ENCODE peak calls at places on chromosomes 11 and 22, in eight cellular contexts. K is endothelial cell, O is lower leg skin, J is A549, T is AG04450, L is HFFc6, D is K562, H is upper lobe of right lung. N is an unnamed sample.

GRCh38 chr11:81497202-81497804 is 1236.4 kb downstream of the FAM181B start:
- DNase-seq in K (peak; percentile 22), O (no peak), J (peak; percentile 24), T (peak; percentile 1), L (peak; percentile 16), D (peak; percentile 28), H (no peak), N (no peak)

GRCh38 chr11:62370743-62371440 is 33.6 kb downstream of the ASRGL1 start:
- DNase-seq in K (no peak), O (no peak), J (no peak), T (no peak), L (no peak), D (no peak), H (peak; percentile 75), N (no peak)

GRCh38 chr11:117583063-117583801 is 213.8 kb downstream of the DSCAML1 start:
- DNase-seq in K (no peak), O (peak; percentile 76), J (no peak), T (no peak), L (no peak), D (no peak), H (no peak), N (no peak)

GRCh38 chr11:14953904-14954303 is 18.2 kb downstream of the CALCA start:
- DNase-seq in K (no peak), O (no peak), J (no peak), T (no peak), L (no peak), D (no peak), H (no peak), N (no peak)

GRCh38 chr22:42511401-42511891 is 8.2 kb downstream of the RRP7A start:
- DNase-seq in K (no peak), O (no peak), J (no peak), T (no peak), L (no peak), D (no peak), H (no peak), N (no peak)

GRCh38 chr11:57458060-57458409 is 2.3 kb upstream of the RTN4RL2 start:
- DNase-seq in K (no peak), O (no peak), J (peak; percentile 62), T (no peak), L (no peak), D (no peak), H (no peak), N (no peak)

GRCh38 chr22:36856121-36856791 is 4.5 kb upstream of the NCF4 start:
- DNase-seq in K (peak; percentile 98), O (peak; percentile 98), J (peak; percentile 79), T (peak; percentile 68), L (peak; percentile 74), D (peak; percentile 77), H (peak; percentile 95), N (peak; percentile 91)

GRCh38 chr22:44746061-44746789 is 6.2 kb upstream of the ARHGAP8 start:
- DNase-seq in K (no peak), O (no peak), J (no peak), T (no peak), L (no peak), D (no peak), H (no peak), N (no peak)

GRCh38 chr22:17272511-17272991 is 53.3 kb upstream of the ADA2 start:
- DNase-seq in K (no peak), O (no peak), J (no peak), T (no peak), L (no peak), D (no peak), H (no peak), N (no peak)

DNA sequence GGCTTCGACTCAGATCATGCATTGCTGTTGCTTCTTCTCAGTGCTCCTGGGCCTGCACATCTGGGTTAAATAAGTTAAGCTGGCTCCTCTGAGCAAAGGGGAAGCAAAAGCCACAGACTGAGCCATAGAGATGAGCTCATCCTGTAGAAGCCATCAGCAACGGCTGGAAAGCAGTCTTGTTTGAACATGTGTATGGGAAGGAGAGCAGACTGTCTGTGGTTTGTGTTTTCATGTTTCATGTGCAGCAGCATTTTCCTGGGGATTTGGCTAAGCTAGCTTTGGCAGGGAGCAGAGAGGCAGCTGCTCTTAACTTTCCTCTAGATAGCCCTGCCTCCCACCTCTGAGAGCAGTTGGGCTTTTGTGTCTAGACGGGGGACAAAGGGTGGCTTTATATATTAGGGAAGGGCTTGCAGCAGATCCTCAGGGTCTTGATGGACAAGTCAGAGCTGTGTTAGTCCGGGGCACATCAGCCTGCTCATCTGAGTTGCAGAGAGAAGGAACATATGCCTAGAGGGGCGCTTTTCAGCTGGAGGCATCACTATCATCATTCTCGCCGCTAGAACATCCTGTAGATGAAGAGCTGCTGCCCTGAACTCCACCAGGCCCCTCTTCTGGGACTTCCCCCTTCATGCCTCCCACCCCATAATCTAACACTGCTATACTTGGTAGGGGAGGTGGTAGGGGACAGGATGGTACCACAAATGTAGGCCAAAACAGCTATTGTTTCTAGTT is 14.9 kb downstream of the DCPS start:
- DNase-seq in K (no peak), O (no peak), J (no peak), T (peak; percentile 88), L (peak; percentile 88), D (no peak), H (no peak), N (no peak)
- TF ChIP-seq CTCF in K (no peak), O (no peak), J (no peak), T (no peak), L (no peak), D (no peak), H (no peak), N (no peak)

GRCh38 chr22:49975543-49976389 is 15.2 kb downstream of the PIM3 start:
- DNase-seq in K (peak; percentile 11), O (peak; percentile 83), J (peak; percentile 41), T (no peak), L (no peak), D (peak; percentile 44), H (peak; percentile 72), N (peak; percentile 18)

GRCh38 chr22:49983148-49984042 is 22.8 kb downstream of the PIM3 start:
- DNase-seq in K (no peak), O (peak; percentile 82), J (no peak), T (no peak), L (no peak), D (no peak), H (peak; percentile 72), N (peak; percentile 23)

GRCh38 chr22:49976439-49977175 is 16.0 kb downstream of the PIM3 start:
- DNase-seq in K (no peak), O (peak; percentile 48), J (peak; percentile 28), T (no peak), L (no peak), D (peak; percentile 14), H (peak; percentile 41), N (no peak)

GRCh38 chr22:49977578-49977977 is 17.0 kb downstream of the PIM3 start:
- DNase-seq in K (no peak), O (peak; percentile 75), J (no peak), T (no peak), L (no peak), D (no peak), H (peak; percentile 38), N (no peak)

GRCh38 chr22:49979587-49980264 is 19.2 kb downstream of the PIM3 start:
- DNase-seq in K (peak; percentile 34), O (peak; percentile 50), J (peak; percentile 58), T (no peak), L (peak; percentile 31), D (peak; percentile 45), H (peak; percentile 64), N (peak; percentile 47)
- TF ChIP-seq CTCF in K (peak; percentile 76), O (no peak), J (peak; percentile 16), T (peak; percentile 53), L (peak; percentile 83), D (peak; percentile 54), H (peak; percentile 75), N (peak; percentile 43)

GRCh38 chr11:78985654-78986053 is 411.0 kb upstream of the NARS2 start:
- DNase-seq in K (no peak), O (no peak), J (no peak), T (no peak), L (no peak), D (no peak), H (no peak), N (no peak)

GRCh38 chr11:78982377-78982925 is 407.8 kb upstream of the NARS2 start:
- DNase-seq in K (no peak), O (no peak), J (no peak), T (no peak), L (no peak), D (no peak), H (no peak), N (no peak)

GRCh38 chr11:78986305-78986704 is 411.6 kb upstream of the NARS2 start:
- DNase-seq in K (no peak), O (no peak), J (no peak), T (no peak), L (no peak), D (no peak), H (no peak), N (no peak)

GRCh38 chr11:78991681-78992080 is 417.0 kb upstream of the NARS2 start:
- DNase-seq in K (no peak), O (no peak), J (no peak), T (no peak), L (no peak), D (no peak), H (no peak), N (no peak)

GRCh38 chr11:78987748-78988147 is 413.1 kb upstream of the NARS2 start:
- DNase-seq in K (no peak), O (no peak), J (no peak), T (no peak), L (no peak), D (no peak), H (no peak), N (no peak)
- TF ChIP-seq CTCF in K (no peak), O (no peak), J (no peak), T (no peak), L (no peak), D (no peak), H (no peak), N (no peak)

DNA sequence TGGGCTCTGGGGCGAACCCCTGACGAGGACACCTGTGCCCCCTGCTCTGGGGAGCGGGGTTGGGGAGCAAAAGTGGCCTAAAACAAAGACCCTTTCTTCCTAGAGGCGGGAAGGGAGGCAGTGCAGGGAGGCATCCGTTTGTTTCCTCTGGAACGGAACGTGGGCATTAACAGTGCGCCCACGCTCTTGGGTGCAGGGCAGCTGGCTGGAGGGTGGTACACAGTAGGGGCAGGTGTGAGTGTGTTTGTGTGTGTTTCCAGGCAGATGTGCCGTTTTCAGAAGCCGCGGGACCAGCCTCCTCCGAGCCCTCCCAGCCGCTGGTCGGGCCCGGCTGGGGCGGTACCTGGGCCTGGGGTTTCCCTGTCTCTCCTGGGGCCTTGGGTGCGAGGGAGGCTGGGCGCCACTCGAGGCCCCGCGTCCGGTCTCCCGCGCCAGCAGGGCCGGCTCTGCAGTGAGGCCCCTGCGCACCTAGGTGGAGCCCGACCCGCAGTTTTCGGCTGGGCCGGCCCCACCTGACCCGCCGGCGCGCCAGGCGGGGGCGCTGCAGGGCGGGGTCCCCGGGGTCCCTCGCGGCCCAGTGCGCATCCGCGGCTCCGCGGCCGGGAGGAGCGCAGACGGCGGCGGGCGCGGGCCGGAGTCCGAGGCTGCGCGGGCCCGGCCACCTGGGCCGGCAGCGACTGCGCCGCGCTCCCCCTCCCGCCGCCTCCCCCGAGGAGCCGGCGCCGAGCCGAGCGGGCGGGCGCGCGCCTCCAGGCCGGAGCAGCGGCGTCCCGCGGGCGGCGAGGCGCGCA is 1252.7 kb downstream of the BRD1 start:
- DNase-seq in K (peak; percentile 88), O (no peak), J (peak; percentile 67), T (no peak), L (no peak), D (no peak), H (peak; percentile 81), N (peak; percentile 41)
- TF ChIP-seq CTCF in K (peak; percentile 56), O (no peak), J (peak; percentile 81), T (no peak), L (no peak), D (no peak), H (peak; percentile 30), N (no peak)

N was measured in psoas muscle.